ENCODE peak calls at places on chromosomes 7 and 10, in seven cellular contexts. One of them, this sample, is unnamed.

GRCh38 chr10:116669080-116669479 is 48.3 kb downstream of the PNLIPRP2 start:
- DNase-seq in SK-N-SH: no peak
- DNase-seq in K562: no peak
- DNase-seq in HepG2: no peak
- DNase-seq in GM12878: no peak
- DNase-seq in H1: no peak
- DNase-seq in HCT116: no peak
- DNase-seq in this sample: no peak

GRCh38 chr7:43784030-43785001 is 25.8 kb downstream of the BLVRA start:
- DNase-seq in HCT116: no peak
- DNase-seq in H1: no peak
- DNase-seq in HepG2: no peak
- DNase-seq in GM12878: peak
- DNase-seq in SK-N-SH: no peak
- DNase-seq in K562: no peak
- DNase-seq in this sample: no peak

GRCh38 chr10:15255961-15256360 is 87.5 kb upstream of the NMT2 start:
- DNase-seq in K562: no peak
- DNase-seq in GM12878: no peak
- DNase-seq in SK-N-SH: no peak
- DNase-seq in HepG2: no peak
- DNase-seq in H1: no peak
- DNase-seq in HCT116: no peak
- DNase-seq in this sample: no peak

GRCh38 chr7:80686576-80686975 is 48.1 kb downstream of the CD36 start:
- DNase-seq in HepG2: no peak
- DNase-seq in HCT116: no peak
- DNase-seq in SK-N-SH: no peak
- DNase-seq in H1: no peak
- DNase-seq in K562: no peak
- DNase-seq in GM12878: no peak
- DNase-seq in this sample: no peak

GRCh38 chr10:24569828-24570657 is 153.6 kb downstream of the ARHGAP21 start:
- DNase-seq in GM12878: no peak
- DNase-seq in HepG2: no peak
- DNase-seq in SK-N-SH: no peak
- DNase-seq in K562: peak
- DNase-seq in H1: no peak
- DNase-seq in HCT116: no peak
- DNase-seq in this sample: no peak

GRCh38 chr7:142927085-142927745 is 6.3 kb downstream of the TRPV5 start:
- DNase-seq in SK-N-SH: no peak
- DNase-seq in K562: no peak
- DNase-seq in GM12878: no peak
- DNase-seq in HepG2: no peak
- DNase-seq in H1: no peak
- DNase-seq in HCT116: no peak
- DNase-seq in this sample: no peak

GRCh38 chr7:70379210-70379609 is 752.7 kb upstream of the GALNT17 start:
- DNase-seq in HepG2: no peak
- DNase-seq in HCT116: no peak
- DNase-seq in K562: no peak
- DNase-seq in SK-N-SH: no peak
- DNase-seq in H1: no peak
- DNase-seq in GM12878: no peak
- DNase-seq in this sample: no peak

GRCh38 chr7:44533301-44534055 is 7.7 kb downstream of the NPC1L1 start:
- DNase-seq in SK-N-SH: peak
- DNase-seq in H1: no peak
- DNase-seq in HCT116: no peak
- DNase-seq in K562: no peak
- DNase-seq in HepG2: no peak
- DNase-seq in GM12878: no peak
- DNase-seq in this sample: no peak

GRCh38 chr7:105820667-105821066 is 55.7 kb downstream of the ATXN7L1 start:
- DNase-seq in K562: no peak
- DNase-seq in H1: no peak
- DNase-seq in HCT116: no peak
- DNase-seq in HepG2: no peak
- DNase-seq in GM12878: no peak
- DNase-seq in SK-N-SH: no peak
- DNase-seq in this sample: no peak

GRCh38 chr10:103355906-103356599 is 5.1 kb upstream of the PCGF6 start:
- DNase-seq in H1: no peak
- DNase-seq in K562: no peak
- DNase-seq in HepG2: no peak
- DNase-seq in HCT116: no peak
- DNase-seq in GM12878: no peak
- DNase-seq in SK-N-SH: no peak
- DNase-seq in this sample: no peak

GRCh38 chr10:13099666-13100348 is at the start of gene OPTN:
- DNase-seq in HCT116: peak
- DNase-seq in H1: peak
- DNase-seq in SK-N-SH: peak
- DNase-seq in GM12878: peak
- DNase-seq in K562: peak
- DNase-seq in HepG2: peak
- DNase-seq in this sample: peak

GRCh38 chr7:7274782-7275181 is 92.4 kb downstream of the C1GALT1 start:
- DNase-seq in H1: no peak
- DNase-seq in SK-N-SH: no peak
- DNase-seq in HCT116: no peak
- DNase-seq in HepG2: no peak
- DNase-seq in GM12878: no peak
- DNase-seq in K562: no peak
- DNase-seq in this sample: peak

GRCh38 chr10:59181668-59182067 is 5.2 kb downstream of the PHYHIPL start:
- DNase-seq in H1: no peak
- DNase-seq in K562: peak
- DNase-seq in HCT116: peak
- DNase-seq in GM12878: peak
- DNase-seq in HepG2: peak
- DNase-seq in SK-N-SH: peak
- DNase-seq in this sample: peak

GRCh38 chr7:44431091-44431608 is 59.3 kb downstream of the NUDCD3 start:
- DNase-seq in HCT116: no peak
- DNase-seq in K562: no peak
- DNase-seq in H1: peak
- DNase-seq in GM12878: no peak
- DNase-seq in SK-N-SH: peak
- DNase-seq in HepG2: peak
- DNase-seq in this sample: no peak

GRCh38 chr7:42678315-42678714 is 233.6 kb downstream of the C7orf25 start:
- DNase-seq in SK-N-SH: no peak
- DNase-seq in K562: no peak
- DNase-seq in HCT116: no peak
- DNase-seq in GM12878: no peak
- DNase-seq in HepG2: no peak
- DNase-seq in H1: no peak
- DNase-seq in this sample: no peak

GRCh38 chr7:29840701-29841100 is 34.4 kb downstream of the WIPF3 start:
- DNase-seq in HepG2: no peak
- DNase-seq in K562: no peak
- DNase-seq in GM12878: no peak
- DNase-seq in SK-N-SH: no peak
- DNase-seq in H1: no peak
- DNase-seq in HCT116: no peak
- DNase-seq in this sample: no peak
- TF ChIP-seq YY1 in HepG2: no peak
- TF ChIP-seq YY1 in K562: no peak
- TF ChIP-seq YY1 in GM12878: no peak
- TF ChIP-seq YY1 in SK-N-SH: no peak
- TF ChIP-seq YY1 in H1: no peak
- TF ChIP-seq YY1 in HCT116: no peak
- TF ChIP-seq YY1 in this sample: no peak

GRCh38 chr10:20058135-20058534 is 241.9 kb downstream of the PLXDC2 start:
- DNase-seq in K562: no peak
- DNase-seq in H1: no peak
- DNase-seq in GM12878: no peak
- DNase-seq in SK-N-SH: no peak
- DNase-seq in HepG2: no peak
- DNase-seq in HCT116: no peak
- DNase-seq in this sample: no peak

DNA sequence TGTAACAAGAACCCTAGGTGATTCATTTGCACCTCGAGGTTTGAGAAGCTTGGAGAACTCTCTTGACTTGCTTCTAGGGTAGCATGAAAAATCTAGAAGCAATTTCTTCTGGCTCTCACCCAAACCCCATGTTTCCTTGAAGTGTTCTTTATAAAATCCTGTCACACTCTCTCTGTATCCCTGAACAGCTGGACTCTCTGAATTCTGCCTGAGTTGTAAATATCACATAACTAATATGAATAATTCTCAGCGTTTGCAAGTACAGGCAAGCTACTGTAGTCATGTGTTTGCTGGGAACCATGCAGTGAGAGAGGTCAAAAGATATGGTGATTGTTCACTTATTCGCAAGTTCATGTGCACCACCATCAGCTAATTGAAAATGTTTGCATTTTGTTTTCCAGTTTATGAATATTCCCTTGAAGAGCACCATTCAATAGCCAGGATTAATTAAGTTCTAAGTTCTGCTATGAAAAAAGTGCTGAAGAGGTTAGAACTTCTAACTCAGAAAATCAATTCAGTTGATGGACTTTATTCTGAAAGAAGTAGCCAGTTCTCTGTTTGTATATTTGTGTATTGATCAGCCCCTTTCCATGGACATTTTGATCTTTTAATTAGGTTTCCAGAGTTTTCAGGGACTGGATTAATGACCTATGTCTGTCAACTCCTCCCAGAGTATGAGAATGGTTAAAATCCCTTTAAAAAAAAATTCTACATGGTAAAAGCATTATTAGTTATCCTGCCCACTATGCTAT is 243.0 kb downstream of the PLXDC2 start:
- DNase-seq in K562: no peak
- DNase-seq in HCT116: no peak
- DNase-seq in H1: no peak
- DNase-seq in GM12878: no peak
- DNase-seq in SK-N-SH: no peak
- DNase-seq in HepG2: no peak
- DNase-seq in this sample: no peak
- TF ChIP-seq YY1 in K562: no peak
- TF ChIP-seq YY1 in HCT116: no peak
- TF ChIP-seq YY1 in H1: no peak
- TF ChIP-seq YY1 in GM12878: no peak
- TF ChIP-seq YY1 in SK-N-SH: no peak
- TF ChIP-seq YY1 in HepG2: no peak
- TF ChIP-seq YY1 in this sample: no peak

GRCh38 chr10:3805227-3805790 is 20.3 kb upstream of the KLF6 start:
- DNase-seq in K562: peak
- DNase-seq in HCT116: peak
- DNase-seq in SK-N-SH: no peak
- DNase-seq in H1: no peak
- DNase-seq in GM12878: peak
- DNase-seq in HepG2: no peak
- DNase-seq in this sample: no peak

GRCh38 chr10:3807221-3807927 is 22.4 kb upstream of the KLF6 start:
- DNase-seq in H1: no peak
- DNase-seq in GM12878: no peak
- DNase-seq in HCT116: no peak
- DNase-seq in HepG2: no peak
- DNase-seq in K562: no peak
- DNase-seq in SK-N-SH: no peak
- DNase-seq in this sample: no peak

GRCh38 chr10:3803884-3804741 is 19.1 kb upstream of the KLF6 start:
- DNase-seq in H1: no peak
- DNase-seq in GM12878: no peak
- DNase-seq in HepG2: no peak
- DNase-seq in HCT116: no peak
- DNase-seq in K562: peak
- DNase-seq in SK-N-SH: no peak
- DNase-seq in this sample: no peak

GRCh38 chr10:3806603-3807002 is 21.6 kb upstream of the KLF6 start:
- DNase-seq in K562: no peak
- DNase-seq in GM12878: no peak
- DNase-seq in HepG2: peak
- DNase-seq in H1: no peak
- DNase-seq in SK-N-SH: no peak
- DNase-seq in HCT116: no peak
- DNase-seq in this sample: no peak

DNA sequence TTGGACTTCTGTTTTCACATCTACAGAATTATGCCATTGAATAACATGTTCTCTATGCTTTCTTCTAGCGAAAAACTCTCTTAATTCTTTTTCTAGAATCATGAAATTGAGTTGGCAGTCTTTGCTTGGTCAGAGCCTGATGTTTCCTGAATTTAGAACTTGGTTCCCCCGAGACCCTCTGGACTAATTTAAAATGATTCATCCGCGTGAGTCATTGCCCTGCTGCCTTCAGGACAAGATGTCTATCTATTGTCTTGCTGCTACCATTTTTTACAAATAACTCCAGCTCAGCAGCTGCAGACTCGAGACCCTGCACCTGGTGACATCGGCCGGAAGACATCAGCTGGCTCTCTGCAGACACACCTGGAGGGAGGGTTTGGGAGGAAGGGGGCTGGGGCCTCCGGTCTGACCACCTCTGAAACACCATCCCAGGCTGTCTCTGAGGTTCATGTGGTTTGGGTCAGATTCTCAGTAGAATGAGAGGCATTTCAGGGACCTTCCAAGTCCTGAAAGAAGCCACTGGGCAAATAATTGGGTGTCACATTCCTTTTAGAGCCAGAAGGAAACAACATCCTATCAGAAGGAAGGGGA is 20.9 kb upstream of the KLF6 start:
- DNase-seq in SK-N-SH: no peak
- DNase-seq in K562: peak
- DNase-seq in HepG2: no peak
- DNase-seq in H1: no peak
- DNase-seq in GM12878: no peak
- DNase-seq in HCT116: peak
- DNase-seq in this sample: no peak
- TF ChIP-seq YY1 in SK-N-SH: peak
- TF ChIP-seq YY1 in K562: no peak
- TF ChIP-seq YY1 in HepG2: no peak
- TF ChIP-seq YY1 in H1: no peak
- TF ChIP-seq YY1 in GM12878: peak
- TF ChIP-seq YY1 in HCT116: no peak
- TF ChIP-seq YY1 in this sample: no peak

DNA sequence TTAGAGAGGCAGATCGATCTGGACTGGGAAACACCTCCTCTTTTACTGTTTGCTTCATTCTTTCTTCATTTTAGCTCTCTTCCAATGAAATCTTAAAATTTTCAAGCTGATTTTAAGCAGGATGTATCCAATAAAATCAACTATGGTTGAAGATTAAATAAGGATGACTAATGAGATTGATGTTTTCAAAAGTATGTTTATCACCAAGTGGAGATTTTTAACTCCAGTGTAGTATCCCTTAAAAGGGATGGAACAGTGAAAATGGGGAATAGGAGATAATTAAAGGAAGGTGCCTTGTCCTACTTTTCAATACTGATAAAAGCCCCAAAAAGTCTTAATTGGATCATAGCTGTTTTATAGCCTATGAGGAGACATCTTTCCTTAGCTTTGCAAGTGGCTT is 11.6 kb upstream of the LIPF start:
- DNase-seq in HepG2: no peak
- DNase-seq in GM12878: no peak
- DNase-seq in SK-N-SH: no peak
- DNase-seq in HCT116: no peak
- DNase-seq in K562: no peak
- DNase-seq in H1: no peak
- DNase-seq in this sample: no peak
- TF ChIP-seq YY1 in HepG2: no peak
- TF ChIP-seq YY1 in GM12878: no peak
- TF ChIP-seq YY1 in SK-N-SH: no peak
- TF ChIP-seq YY1 in HCT116: no peak
- TF ChIP-seq YY1 in K562: no peak
- TF ChIP-seq YY1 in H1: no peak
- TF ChIP-seq YY1 in this sample: no peak

GRCh38 chr7:99949645-99950228 is 20.3 kb upstream of the GJC3 start:
- DNase-seq in H1: no peak
- DNase-seq in HepG2: peak
- DNase-seq in SK-N-SH: no peak
- DNase-seq in K562: no peak
- DNase-seq in GM12878: no peak
- DNase-seq in HCT116: no peak
- DNase-seq in this sample: no peak
- TF ChIP-seq YY1 in H1: no peak
- TF ChIP-seq YY1 in HepG2: no peak
- TF ChIP-seq YY1 in SK-N-SH: no peak
- TF ChIP-seq YY1 in K562: no peak
- TF ChIP-seq YY1 in GM12878: no peak
- TF ChIP-seq YY1 in HCT116: no peak
- TF ChIP-seq YY1 in this sample: no peak

This sample was measured in NT2/D1.